ENCODE peak calls at places on chromosomes 1 and 21, in four cellular contexts. One of them, this sample, is unnamed.

GRCh38 chr21:43903451-43904091 is 38.5 kb downstream of the AGPAT3 start:
- DNase-seq in stimulated activated CD4-positive, alpha-beta T cell treated with anti-CD3 and anti-CD28 coated beads, Interleukin-4, amount 100 ng/mL, for 4 hours: no peak
- DNase-seq in NCI-H1105 treated with DMSO at 0.1 percent for 48 hours: no peak
- DNase-seq in Ammon's horn: no peak
- DNase-seq in this sample: peak

GRCh38 chr1:65729308-65729707 is 63.4 kb upstream of the PDE4B start:
- DNase-seq in stimulated activated CD4-positive, alpha-beta T cell treated with anti-CD3 and anti-CD28 coated beads, Interleukin-4, amount 100 ng/mL, for 4 hours: no peak
- DNase-seq in NCI-H1105 treated with DMSO at 0.1 percent for 48 hours: no peak
- DNase-seq in Ammon's horn: no peak
- DNase-seq in this sample: no peak

GRCh38 chr1:73205294-73205973 is 923.1 kb upstream of the NEGR1 start:
- DNase-seq in stimulated activated CD4-positive, alpha-beta T cell treated with anti-CD3 and anti-CD28 coated beads, Interleukin-4, amount 100 ng/mL, for 4 hours: no peak
- DNase-seq in NCI-H1105 treated with DMSO at 0.1 percent for 48 hours: no peak
- DNase-seq in Ammon's horn: no peak
- DNase-seq in this sample: no peak

GRCh38 chr21:44714905-44715304 is 3.5 kb upstream of the TSPEAR start:
- DNase-seq in stimulated activated CD4-positive, alpha-beta T cell treated with anti-CD3 and anti-CD28 coated beads, Interleukin-4, amount 100 ng/mL, for 4 hours: no peak
- DNase-seq in NCI-H1105 treated with DMSO at 0.1 percent for 48 hours: no peak
- DNase-seq in Ammon's horn: no peak
- DNase-seq in this sample: no peak

GRCh38 chr1:7375781-7376660 is 395.1 kb upstream of the VAMP3 start:
- DNase-seq in stimulated activated CD4-positive, alpha-beta T cell treated with anti-CD3 and anti-CD28 coated beads, Interleukin-4, amount 100 ng/mL, for 4 hours: no peak
- DNase-seq in NCI-H1105 treated with DMSO at 0.1 percent for 48 hours: no peak
- DNase-seq in Ammon's horn: no peak
- DNase-seq in this sample: no peak

GRCh38 chr1:200423235-200423634 is 13.4 kb upstream of the ZNF281 start:
- DNase-seq in stimulated activated CD4-positive, alpha-beta T cell treated with anti-CD3 and anti-CD28 coated beads, Interleukin-4, amount 100 ng/mL, for 4 hours: no peak
- DNase-seq in NCI-H1105 treated with DMSO at 0.1 percent for 48 hours: no peak
- DNase-seq in Ammon's horn: no peak
- DNase-seq in this sample: no peak

GRCh38 chr1:64248065-64248464 is 44.6 kb downstream of the UBE2U start:
- DNase-seq in stimulated activated CD4-positive, alpha-beta T cell treated with anti-CD3 and anti-CD28 coated beads, Interleukin-4, amount 100 ng/mL, for 4 hours: no peak
- DNase-seq in NCI-H1105 treated with DMSO at 0.1 percent for 48 hours: no peak
- DNase-seq in Ammon's horn: no peak
- DNase-seq in this sample: no peak

GRCh38 chr1:68384321-68384813 is 65.4 kb downstream of the RPE65 start:
- DNase-seq in stimulated activated CD4-positive, alpha-beta T cell treated with anti-CD3 and anti-CD28 coated beads, Interleukin-4, amount 100 ng/mL, for 4 hours: no peak
- DNase-seq in NCI-H1105 treated with DMSO at 0.1 percent for 48 hours: no peak
- DNase-seq in Ammon's horn: peak
- DNase-seq in this sample: no peak

GRCh38 chr1:93692983-93693591 is 11.4 kb upstream of the BCAR3 start:
- DNase-seq in stimulated activated CD4-positive, alpha-beta T cell treated with anti-CD3 and anti-CD28 coated beads, Interleukin-4, amount 100 ng/mL, for 4 hours: no peak
- DNase-seq in NCI-H1105 treated with DMSO at 0.1 percent for 48 hours: no peak
- DNase-seq in Ammon's horn: no peak
- DNase-seq in this sample: no peak

GRCh38 chr1:201125019-201125418 is 2.0 kb downstream of the ASCL5 start:
- DNase-seq in stimulated activated CD4-positive, alpha-beta T cell treated with anti-CD3 and anti-CD28 coated beads, Interleukin-4, amount 100 ng/mL, for 4 hours: no peak
- DNase-seq in NCI-H1105 treated with DMSO at 0.1 percent for 48 hours: no peak
- DNase-seq in Ammon's horn: no peak
- DNase-seq in this sample: no peak

GRCh38 chr1:164296172-164296571 is 262.8 kb upstream of the PBX1 start:
- DNase-seq in stimulated activated CD4-positive, alpha-beta T cell treated with anti-CD3 and anti-CD28 coated beads, Interleukin-4, amount 100 ng/mL, for 4 hours: no peak
- DNase-seq in NCI-H1105 treated with DMSO at 0.1 percent for 48 hours: no peak
- DNase-seq in Ammon's horn: no peak
- DNase-seq in this sample: no peak

GRCh38 chr1:156498447-156499193 is 2.0 kb downstream of the MEF2D start:
- DNase-seq in stimulated activated CD4-positive, alpha-beta T cell treated with anti-CD3 and anti-CD28 coated beads, Interleukin-4, amount 100 ng/mL, for 4 hours: no peak
- DNase-seq in NCI-H1105 treated with DMSO at 0.1 percent for 48 hours: no peak
- DNase-seq in Ammon's horn: no peak
- DNase-seq in this sample: no peak

GRCh38 chr1:33191731-33192275 is 10.0 kb upstream of the TRIM62 start:
- DNase-seq in stimulated activated CD4-positive, alpha-beta T cell treated with anti-CD3 and anti-CD28 coated beads, Interleukin-4, amount 100 ng/mL, for 4 hours: no peak
- DNase-seq in NCI-H1105 treated with DMSO at 0.1 percent for 48 hours: no peak
- DNase-seq in Ammon's horn: no peak
- DNase-seq in this sample: no peak

GRCh38 chr1:1093610-1093943 is 19.5 kb upstream of the RNF223 start:
- DNase-seq in stimulated activated CD4-positive, alpha-beta T cell treated with anti-CD3 and anti-CD28 coated beads, Interleukin-4, amount 100 ng/mL, for 4 hours: no peak
- DNase-seq in NCI-H1105 treated with DMSO at 0.1 percent for 48 hours: no peak
- DNase-seq in Ammon's horn: no peak
- DNase-seq in this sample: peak

This sample was measured in gastrocnemius medialis.